ENCODE peak calls at places on chromosome 10, in nine cellular contexts. T, N, U, E, F, C, A, J and V are unnamed samples.

GRCh38 chr10:110174201-110174600 is 33.2 kb upstream of the MXI1 start:
- DNase-seq in T (no peak), N (no peak), U (no peak), E (no peak), F (no peak), C (no peak), A (no peak), J (no peak), V (no peak)

GRCh38 chr10:92993671-92994304 is 66.8 kb upstream of the CYP26C1 start:
- DNase-seq in T (no peak), N (peak), U (no peak), E (no peak), F (no peak), C (no peak), A (no peak), J (no peak), V (no peak)

GRCh38 chr10:50653142-50653541 is 29.4 kb upstream of the SGMS1 start:
- DNase-seq in T (no peak), N (no peak), U (peak), E (peak), F (no peak), C (no peak), A (no peak), J (no peak), V (no peak)

GRCh38 chr10:87656431-87657072 is 3.1 kb upstream of the PAPSS2 start:
- DNase-seq in T (peak), N (peak), U (peak), E (peak), F (no peak), C (no peak), A (no peak), J (no peak), V (no peak)

GRCh38 chr10:104527013-104527412 is 114.1 kb upstream of the SORCS3 start:
- DNase-seq in T (no peak), N (no peak), U (no peak), E (no peak), F (no peak), C (no peak), A (no peak), J (no peak), V (no peak)

GRCh38 chr10:43166879-43167490 is 28.7 kb downstream of the CSGALNACT2 start:
- DNase-seq in T (no peak), N (no peak), U (no peak), E (no peak), F (no peak), C (no peak), A (no peak), J (no peak), V (no peak)

GRCh38 chr10:43110318-43111071 is 27.8 kb upstream of the CSGALNACT2 start:
- DNase-seq in T (peak), N (no peak), U (no peak), E (peak), F (no peak), C (peak), A (no peak), J (no peak), V (peak)

GRCh38 chr10:19728376-19728775 is 87.9 kb upstream of the PLXDC2 start:
- DNase-seq in T (no peak), N (no peak), U (no peak), E (no peak), F (no peak), C (no peak), A (no peak), J (no peak), V (no peak)

GRCh38 chr10:86117051-86117450 is 249.5 kb downstream of the GRID1 start:
- DNase-seq in T (no peak), N (no peak), U (no peak), E (no peak), F (no peak), C (no peak), A (no peak), J (no peak), V (no peak)

GRCh38 chr10:98039690-98040381 is 9.4 kb upstream of the CRTAC1 start:
- DNase-seq in T (no peak), N (peak), U (no peak), E (no peak), F (no peak), C (no peak), A (no peak), J (no peak), V (no peak)

GRCh38 chr10:69576334-69577011 is 3.3 kb upstream of the NEUROG3 start:
- DNase-seq in T (no peak), N (no peak), U (no peak), E (no peak), F (no peak), C (no peak), A (no peak), J (no peak), V (no peak)

GRCh38 chr10:132399117-132400035 is 2.4 kb downstream of the PWWP2B start:
- DNase-seq in T (no peak), N (peak), U (peak), E (no peak), F (no peak), C (peak), A (no peak), J (no peak), V (peak)

GRCh38 chr10:52780391-52781155 is 8.0 kb upstream of the MBL2 start:
- DNase-seq in T (no peak), N (no peak), U (no peak), E (no peak), F (no peak), C (no peak), A (no peak), J (no peak), V (no peak)

GRCh38 chr10:24762966-24763623 is 39.4 kb upstream of the ARHGAP21 start:
- DNase-seq in T (no peak), N (no peak), U (no peak), E (no peak), F (peak), C (no peak), A (no peak), J (no peak), V (no peak)

GRCh38 chr10:37976880-37977203 is 395 bp upstream of the ZNF25 start:
- DNase-seq in T (no peak), N (no peak), U (no peak), E (no peak), F (no peak), C (no peak), A (no peak), J (no peak), V (no peak)